ENCODE peak calls at places on chromosome 21, in nine cellular contexts. T is activated CD8-positive, alpha-beta memory T cell treated with anti-CD3 and anti-CD28 coated beads, Interleukin-2, amount 10 ng/mL, durations not matched to agents 7 days and 5 days; L is EL; Z is NB4; G is T follicular helper cell; K is neural progenitor cell; B is Jurkat, Clone E6-1; D is BE2C; F is NCI-H524. I is an unnamed sample.

GRCh38 chr21:17607684-17608083 is 5.0 kb downstream of the BTG3 start:
- DNase-seq in T (no peak), L (no peak), Z (no peak), G (no peak), K (no peak), B (no peak), D (no peak), F (no peak), I (no peak)

GRCh38 chr21:35352066-35352770 is 303.1 kb upstream of the RUNX1 start:
- DNase-seq in T (no peak), L (peak; percentile 22), Z (no peak), G (no peak), K (no peak), B (no peak), D (no peak), F (no peak), I (no peak)

GRCh38 chr21:41048636-41049035 is 119.3 kb upstream of the BACE2 start:
- DNase-seq in T (no peak), L (no peak), Z (no peak), G (no peak), K (no peak), B (no peak), D (no peak), F (no peak), I (no peak)

GRCh38 chr21:43900690-43901089 is 35.7 kb downstream of the AGPAT3 start:
- DNase-seq in T (no peak), L (no peak), Z (no peak), G (no peak), K (no peak), B (no peak), D (no peak), F (no peak), I (no peak)

GRCh38 chr21:29196021-29196663 is 65.7 kb downstream of the MAP3K7CL start:
- DNase-seq in T (peak; percentile 69), L (peak; percentile 97), Z (peak; percentile 95), G (peak; percentile 32), K (no peak), B (peak; percentile 14), D (no peak), F (no peak), I (peak; percentile 91)

GRCh38 chr21:25809013-25809412 is 74.2 kb downstream of the GABPA start:
- DNase-seq in T (no peak), L (peak; percentile 60), Z (no peak), G (no peak), K (no peak), B (no peak), D (no peak), F (no peak), I (no peak)

GRCh38 chr21:14325575-14325974 is 57.4 kb downstream of the HSPA13 start:
- DNase-seq in T (no peak), L (no peak), Z (no peak), G (no peak), K (no peak), B (no peak), D (no peak), F (no peak), I (no peak)

GRCh38 chr21:45699966-45700365 is 56.4 kb downstream of the PCBP3 start:
- DNase-seq in T (no peak), L (peak; percentile 16), Z (no peak), G (no peak), K (no peak), B (no peak), D (no peak), F (no peak), I (no peak)

GRCh38 chr21:42844411-42845113 is 34.8 kb downstream of the WDR4 start:
- DNase-seq in T (peak; percentile 36), L (no peak), Z (no peak), G (no peak), K (no peak), B (no peak), D (peak; percentile 6), F (no peak), I (no peak)

GRCh38 chr21:42619841-42620240 is 33.6 kb upstream of the PDE9A start:
- DNase-seq in T (no peak), L (no peak), Z (no peak), G (no peak), K (no peak), B (no peak), D (no peak), F (no peak), I (no peak)

GRCh38 chr21:20856926-20857325 is 141.3 kb upstream of the NCAM2 start:
- DNase-seq in T (no peak), L (no peak), Z (no peak), G (no peak), K (no peak), B (no peak), D (no peak), F (no peak), I (no peak)

GRCh38 chr21:37041706-37042271 is 31.1 kb downstream of the PIGP start:
- DNase-seq in T (no peak), L (no peak), Z (no peak), G (no peak), K (peak; percentile 58), B (no peak), D (no peak), F (no peak), I (no peak)

GRCh38 chr21:25791321-25791720 is 56.5 kb downstream of the GABPA start:
- DNase-seq in T (no peak), L (no peak), Z (no peak), G (no peak), K (no peak), B (no peak), D (peak; percentile 16), F (peak; percentile 52), I (no peak)

GRCh38 chr21:35764586-35764985 is 295.7 kb downstream of the SETD4 start:
- DNase-seq in T (no peak), L (no peak), Z (no peak), G (no peak), K (no peak), B (no peak), D (no peak), F (peak; percentile 15), I (no peak)

GRCh38 chr21:37435719-37436118 is 69.1 kb downstream of the DYRK1A start:
- DNase-seq in T (no peak), L (no peak), Z (no peak), G (no peak), K (no peak), B (no peak), D (no peak), F (peak; percentile 53), I (no peak)

GRCh38 chr21:43916691-43917514 is 51.9 kb downstream of the AGPAT3 start:
- DNase-seq in T (peak; percentile 83), L (no peak), Z (peak; percentile 79), G (peak; percentile 59), K (no peak), B (peak; percentile 17), D (peak; percentile 49), F (no peak), I (peak; percentile 85)

GRCh38 chr21:43361493-43362296 is 65.2 kb downstream of the SIK1 start:
- DNase-seq in T (peak; percentile 74), L (peak; percentile 79), Z (no peak), G (peak; percentile 40), K (no peak), B (peak; percentile 51), D (no peak), F (no peak), I (peak; percentile 95)

GRCh38 chr21:19286901-19287300 is 883.3 kb upstream of the TMPRSS15 start:
- DNase-seq in T (no peak), L (no peak), Z (no peak), G (no peak), K (no peak), B (no peak), D (no peak), F (no peak), I (no peak)

GRCh38 chr21:16169102-16169511 is 439.3 kb downstream of the USP25 start:
- DNase-seq in T (no peak), L (peak; percentile 21), Z (no peak), G (no peak), K (no peak), B (no peak), D (no peak), F (no peak), I (no peak)

GRCh38 chr21:29719561-29719960 is 220.2 kb downstream of the GRIK1 start:
- DNase-seq in T (no peak), L (no peak), Z (no peak), G (no peak), K (no peak), B (no peak), D (no peak), F (peak; percentile 85), I (no peak)

GRCh38 chr21:31873275-31873695 is 465 bp downstream of the HUNK start:
- DNase-seq in T (no peak), L (peak; percentile 13), Z (peak; percentile 68), G (no peak), K (peak; percentile 66), B (no peak), D (peak; percentile 66), F (no peak), I (no peak)

GRCh38 chr21:36075953-36076352 is 6.1 kb downstream of the CBR1 start:
- DNase-seq in T (no peak), L (no peak), Z (no peak), G (no peak), K (no peak), B (no peak), D (no peak), F (no peak), I (no peak)

GRCh38 chr21:42849759-42850412 is 29.5 kb downstream of the WDR4 start:
- DNase-seq in T (no peak), L (no peak), Z (no peak), G (no peak), K (no peak), B (no peak), D (no peak), F (no peak), I (no peak)